ENCODE peak calls at places on chromosomes 16 and 17, in ten cellular contexts. L is stomach, G is upper lobe of right lung, R is fibroblast of lung, U is PC-9, B is fibroblast of pulmonary artery, F is psoas muscle, S is AG04450, Q is mammary epithelial cell, V is Caco-2. Z is an unnamed sample.

GRCh38 chr16:79484237-79484636 is 116.3 kb downstream of the MAF start:
- DNase-seq in B (no peak), Q (no peak), G (no peak), U (no peak), F (no peak), S (no peak), V (no peak), R (no peak), L (no peak), Z (no peak)

GRCh38 chr17:44004077-44004760 is at the start of gene NAGS:
- DNase-seq in U (peak), B (no peak), L (no peak), V (peak), G (peak), F (peak), R (peak), Q (no peak), S (no peak), Z (no peak)

GRCh38 chr16:10878644-10879498 is 1.9 kb downstream of the CIITA start:
- DNase-seq in U (peak), S (no peak), B (peak), Q (peak), L (peak), V (no peak), R (peak), F (peak), G (peak), Z (peak)

GRCh38 chr16:85614338-85615013 is 1.4 kb downstream of the GSE1 start:
- DNase-seq in U (peak), V (peak), Q (no peak), G (no peak), R (no peak), B (no peak), L (no peak), S (no peak), F (no peak), Z (no peak)

GRCh38 chr16:3444032-3444388 is 530 bp downstream of the NAA60 start:
- DNase-seq in L (peak), Q (peak), F (no peak), B (peak), G (no peak), U (no peak), S (peak), R (peak), V (peak), Z (peak)

GRCh38 chr17:41583137-41584127 is 3.3 kb downstream of the KRT14 start:
- DNase-seq in S (no peak), V (no peak), L (peak), U (no peak), F (no peak), B (no peak), Q (peak), G (no peak), R (no peak), Z (no peak)

GRCh38 chr16:89873109-89873821 is at the start of gene TCF25:
- DNase-seq in Q (peak), F (peak), G (peak), L (peak), V (peak), B (peak), U (peak), R (peak), S (peak), Z (peak)

GRCh38 chr17:75619506-75620431 is 13.5 kb upstream of the SMIM5 start:
- DNase-seq in Q (no peak), F (no peak), B (peak), V (peak), G (no peak), L (no peak), U (no peak), R (peak), S (peak), Z (peak)

GRCh38 chr17:1592751-1593629 is 30.4 kb upstream of the PITPNA start:
- DNase-seq in V (peak), R (no peak), B (no peak), L (no peak), S (no peak), F (no peak), Q (no peak), U (no peak), G (no peak), Z (no peak)

GRCh38 chr16:58299757-58300349 is 5.0 kb upstream of the PRSS54 start:
- DNase-seq in R (peak), U (peak), S (no peak), Q (peak), L (peak), V (peak), G (no peak), F (no peak), B (peak), Z (peak)

GRCh38 chr17:57097832-57098421 is 12.9 kb downstream of the AKAP1 start:
- DNase-seq in S (no peak), G (no peak), Q (peak), U (no peak), B (peak), R (peak), V (no peak), F (peak), L (no peak), Z (peak)

GRCh38 chr17:71792966-71793365 is 327.9 kb upstream of the SOX9 start:
- DNase-seq in B (peak), L (no peak), V (no peak), R (peak), Q (peak), G (no peak), U (no peak), F (no peak), S (peak), Z (peak)

GRCh38 chr16:20242568-20243240 is 84.6 kb downstream of the GP2 start:
- DNase-seq in S (no peak), Q (no peak), B (no peak), G (no peak), V (no peak), U (no peak), L (no peak), R (no peak), F (no peak), Z (no peak)

GRCh38 chr16:82972520-82972919 is 345.8 kb downstream of the CDH13 start:
- DNase-seq in B (no peak), V (no peak), G (no peak), L (no peak), Q (no peak), R (no peak), F (no peak), S (no peak), U (no peak), Z (peak)

GRCh38 chr16:47460301-47460754 is 535 bp downstream of the ITFG1 start:
- DNase-seq in L (no peak), R (no peak), V (no peak), F (no peak), Q (no peak), S (no peak), G (no peak), U (no peak), B (peak), Z (no peak)

GRCh38 chr17:75785770-75786538 is 1.3 kb downstream of the UNK start:
- DNase-seq in V (no peak), S (no peak), B (peak), G (no peak), U (no peak), L (no peak), F (no peak), Q (peak), R (peak), Z (peak)

GRCh38 chr16:84505249-84506156 is 1.0 kb upstream of the MEAK7 start:
- DNase-seq in S (no peak), B (no peak), Q (no peak), F (peak), L (no peak), R (no peak), U (no peak), G (peak), V (no peak), Z (no peak)

GRCh38 chr16:84190731-84191388 is at the start of gene ADAD2:
- DNase-seq in R (no peak), S (no peak), L (no peak), U (no peak), Q (no peak), G (no peak), F (no peak), V (peak), B (no peak), Z (no peak)

GRCh38 chr17:57338257-57338919 is 82.1 kb downstream of the MSI2 start:
- DNase-seq in U (no peak), F (no peak), B (no peak), Q (no peak), R (no peak), G (no peak), S (no peak), V (no peak), L (no peak), Z (no peak)

GRCh38 chr16:89129378-89129777 is 35.7 kb downstream of the ACSF3 start:
- DNase-seq in B (no peak), U (no peak), F (no peak), S (no peak), Q (no peak), V (no peak), G (no peak), L (no peak), R (no peak), Z (no peak)

GRCh38 chr17:7475764-7476422 is 3.5 kb downstream of the ZBTB4 start:
- DNase-seq in S (no peak), F (peak), L (no peak), U (no peak), B (no peak), R (peak), V (no peak), G (no peak), Q (no peak), Z (peak)

GRCh38 chr17:32266389-32267269 is 997 bp downstream of the RHBDL3 start:
- DNase-seq in L (no peak), Q (no peak), F (peak), U (no peak), G (no peak), B (no peak), V (peak), R (no peak), S (no peak), Z (no peak)

GRCh38 chr16:69927056-69927757 is 23.9 kb upstream of the CLEC18A start:
- DNase-seq in U (no peak), V (no peak), L (no peak), Q (no peak), F (peak), S (no peak), R (peak), G (no peak), B (peak), Z (peak)

GRCh38 chr17:58396173-58396572 is 21.2 kb downstream of the RNF43 start:
- DNase-seq in R (no peak), V (no peak), U (no peak), G (no peak), F (no peak), L (no peak), B (no peak), S (no peak), Q (no peak), Z (no peak)

GRCh38 chr17:27975146-27976011 is 67.1 kb upstream of the NLK start:
- DNase-seq in U (peak), R (no peak), G (no peak), F (no peak), B (peak), V (no peak), L (no peak), S (peak), Q (peak), Z (peak)

GRCh38 chr17:40427002-40427491 is 9.4 kb upstream of the TOP2A start:
- DNase-seq in B (no peak), S (no peak), U (no peak), F (no peak), G (peak), R (no peak), V (no peak), L (no peak), Q (no peak), Z (no peak)

GRCh38 chr16:11354733-11355574 is 9.7 kb downstream of the RMI2 start:
- DNase-seq in U (no peak), F (no peak), S (peak), R (peak), B (no peak), V (no peak), G (peak), Q (no peak), L (no peak), Z (no peak)

GRCh38 chr16:58500329-58501241 is 642 bp downstream of the NDRG4 start:
- DNase-seq in Q (no peak), V (no peak), R (no peak), B (no peak), L (no peak), F (peak), S (no peak), G (no peak), U (no peak), Z (no peak)

GRCh38 chr16:24776486-24777220 is 47.2 kb downstream of the TNRC6A start:
- DNase-seq in S (no peak), Q (no peak), B (peak), R (peak), F (peak), U (no peak), V (no peak), G (no peak), L (peak), Z (peak)

GRCh38 chr17:37557482-37557881 is 51.7 kb downstream of the SYNRG start:
- DNase-seq in B (no peak), F (no peak), Q (no peak), V (no peak), L (no peak), G (no peak), S (no peak), R (no peak), U (no peak), Z (no peak)

GRCh38 chr17:21291862-21292261 is 7.4 kb downstream of the MAP2K3 start:
- DNase-seq in L (no peak), Q (no peak), R (no peak), V (no peak), U (no peak), S (no peak), G (no peak), F (peak), B (no peak), Z (no peak)

GRCh38 chr17:18018411-18018921 is 20.5 kb downstream of the ATPAF2 start:
- DNase-seq in F (no peak), S (no peak), Q (no peak), V (no peak), G (peak), L (no peak), B (no peak), U (no peak), R (no peak), Z (no peak)

GRCh38 chr17:57915532-57915931 is 39.7 kb downstream of the CUEDC1 start:
- DNase-seq in G (no peak), S (no peak), Q (no peak), L (no peak), U (no peak), F (no peak), B (no peak), V (no peak), R (no peak), Z (no peak)

GRCh38 chr17:30173649-30174048 is 57.0 kb downstream of the NSRP1 start:
- DNase-seq in B (no peak), R (no peak), S (no peak), Q (no peak), V (no peak), G (no peak), U (no peak), L (no peak), F (no peak), Z (peak)

GRCh38 chr17:38745545-38745944 is 2.6 kb downstream of the PCGF2 start:
- DNase-seq in B (no peak), Q (no peak), U (no peak), S (no peak), F (peak), L (no peak), G (no peak), V (no peak), R (no peak), Z (no peak)

GRCh38 chr16:1678500-1679098 is 520 bp downstream of the JPT2 start:
- DNase-seq in R (peak), S (no peak), B (peak), F (no peak), G (no peak), V (peak), U (no peak), L (peak), Q (peak), Z (peak)

GRCh38 chr16:56506941-56507340 is 12.9 kb downstream of the BBS2 start:
- DNase-seq in B (peak), V (no peak), G (no peak), L (no peak), U (no peak), R (peak), S (peak), F (no peak), Q (peak), Z (peak)

GRCh38 chr16:54374136-54374535 is 87.5 kb upstream of the IRX3 start:
- DNase-seq in L (no peak), B (peak), G (no peak), S (no peak), R (peak), V (no peak), Q (no peak), U (no peak), F (no peak), Z (peak)
- H3K4me3 ChIP-seq in L (no peak), B (peak), G (no peak), S (no peak), R (peak), V (no peak), Q (no peak), U (no peak), F (no peak), Z (peak)

GRCh38 chr17:16585796-16586195 is 16.8 kb upstream of the ZNF287 start:
- DNase-seq in Q (no peak), V (no peak), L (no peak), F (no peak), S (no peak), R (peak), U (no peak), B (peak), G (no peak), Z (no peak)

GRCh38 chr17:16584273-16584995 is 15.4 kb upstream of the ZNF287 start:
- DNase-seq in V (peak), S (peak), R (peak), Q (peak), B (peak), L (peak), U (peak), G (peak), F (peak), Z (peak)

GRCh38 chr17:16583781-16584180 is 14.8 kb upstream of the ZNF287 start:
- DNase-seq in L (no peak), U (no peak), B (no peak), V (no peak), F (no peak), R (no peak), S (no peak), Q (no peak), G (no peak), Z (no peak)

GRCh38 chr17:16593356-16594102 is 24.5 kb upstream of the ZNF287 start:
- DNase-seq in R (peak), G (no peak), V (no peak), L (no peak), Q (peak), B (peak), U (no peak), S (no peak), F (no peak), Z (peak)

GRCh38 chr17:16589097-16589969 is 20.3 kb upstream of the ZNF287 start:
- DNase-seq in S (peak), F (peak), R (peak), U (peak), G (peak), V (peak), Q (peak), L (peak), B (peak), Z (peak)
- TF ChIP-seq CTCF in S (peak), F (peak), R (peak), U (peak), G (peak), V (peak), Q (peak), L (peak), B (peak), Z (peak)

GRCh38 chr17:50292465-50292864 is 18.2 kb downstream of the TMEM92 start:
- DNase-seq in S (no peak), R (peak), F (no peak), U (no peak), Q (no peak), L (no peak), V (no peak), G (no peak), B (no peak), Z (no peak)

GRCh38 chr17:50290074-50290702 is 15.9 kb downstream of the TMEM92 start:
- DNase-seq in B (peak), L (peak), G (peak), S (peak), V (no peak), F (peak), R (peak), Q (peak), U (peak), Z (peak)

GRCh38 chr17:50285941-50286340 is 11.7 kb downstream of the TMEM92 start:
- DNase-seq in G (no peak), U (no peak), F (no peak), L (no peak), B (no peak), V (no peak), S (no peak), R (no peak), Q (no peak), Z (no peak)

GRCh38 chr17:50289268-50289667 is 15.0 kb downstream of the TMEM92 start:
- DNase-seq in L (no peak), B (peak), U (no peak), R (peak), V (no peak), G (no peak), F (no peak), S (no peak), Q (no peak), Z (peak)

DNA sequence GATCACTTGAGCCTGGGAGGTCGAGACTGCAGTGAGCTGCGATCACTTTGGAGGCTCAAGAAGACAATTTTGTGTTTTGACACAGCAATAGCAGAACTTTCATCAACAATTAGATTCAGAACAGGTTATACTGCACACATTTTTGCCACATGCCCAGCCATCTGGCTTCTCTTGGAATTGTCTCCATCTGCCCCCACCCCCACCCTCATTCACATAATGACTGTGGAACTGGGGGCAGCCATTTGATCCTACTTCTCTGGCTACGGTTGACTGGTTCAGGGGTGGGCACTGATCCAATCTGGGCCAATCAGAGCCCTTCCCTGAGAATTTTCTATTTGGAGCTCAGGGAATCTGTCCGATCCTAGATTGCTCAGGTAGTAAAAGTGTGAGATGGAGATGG is 14.0 kb downstream of the TMEM92 start:
- DNase-seq in S (no peak), U (no peak), B (no peak), G (no peak), L (no peak), R (no peak), Q (no peak), V (no peak), F (peak), Z (no peak)
- H3K4me3 ChIP-seq in S (peak), U (peak), B (no peak), G (no peak), L (no peak), R (no peak), Q (no peak), V (no peak), F (no peak), Z (no peak)

DNA sequence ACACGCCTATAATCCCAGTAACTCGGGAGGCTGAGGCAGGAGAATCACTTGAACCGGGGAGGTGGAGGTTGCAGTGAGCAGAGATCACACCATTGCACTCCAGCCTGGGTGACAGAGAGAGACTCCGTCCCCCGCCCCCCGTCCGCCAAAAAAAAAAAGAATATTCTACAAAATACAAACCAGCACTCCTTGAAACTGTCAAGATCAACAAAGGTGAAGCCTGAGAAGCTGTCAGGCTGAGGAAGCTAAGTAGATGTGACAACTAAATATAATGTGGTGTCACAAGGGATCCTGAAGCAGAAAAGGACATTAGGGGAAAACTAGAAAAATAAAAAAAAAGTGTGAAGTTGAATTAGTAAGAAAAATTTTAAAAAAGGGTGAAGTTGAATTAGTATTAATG is 6.2 kb downstream of the CD2BP2 start:
- DNase-seq in Q (no peak), B (no peak), U (no peak), V (no peak), L (no peak), R (no peak), G (peak), S (no peak), F (no peak), Z (no peak)
- TF ChIP-seq CTCF in Q (no peak), B (no peak), U (no peak), V (no peak), L (no peak), R (no peak), G (no peak), S (no peak), F (no peak), Z (no peak)

DNA sequence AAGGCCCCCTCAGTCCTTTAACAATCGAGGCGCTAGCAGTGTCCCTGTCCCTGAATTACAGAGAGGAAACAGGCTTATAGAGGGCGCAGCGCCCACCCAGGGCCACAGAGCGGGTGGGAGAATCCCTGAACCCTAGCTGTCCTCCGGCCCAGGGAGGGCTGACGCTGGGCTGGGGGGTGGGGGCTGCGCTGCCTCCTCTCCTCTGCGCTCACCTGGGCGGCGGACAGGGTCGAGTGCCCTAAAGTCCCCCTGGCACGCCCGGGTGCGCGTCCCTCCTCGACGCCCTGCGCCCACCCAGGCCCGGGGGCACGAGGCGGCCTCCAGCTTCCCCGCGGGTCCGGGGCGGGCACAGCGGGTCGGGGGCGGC is 200.4 kb upstream of the N4BP1 start:
- DNase-seq in U (no peak), V (no peak), G (no peak), S (no peak), L (no peak), B (no peak), F (no peak), R (no peak), Q (no peak), Z (no peak)
- H3K4me3 ChIP-seq in U (no peak), V (no peak), G (no peak), S (no peak), L (no peak), B (no peak), F (no peak), R (no peak), Q (no peak), Z (no peak)